ENCODE peak calls at places on chromosomes 7 and 10, in seven cellular contexts. One of them, this sample, is unnamed.

GRCh38 chr10:3031490-3031889 is 35.9 kb upstream of the PFKP start:
- DNase-seq in AG04450: no peak
- DNase-seq in kidney epithelial cell: no peak
- DNase-seq in osteocyte: no peak
- DNase-seq in endothelial cell of umbilical vein: no peak
- DNase-seq in fibroblast of pulmonary artery: no peak
- DNase-seq in GM13977: no peak
- DNase-seq in this sample: no peak

GRCh38 chr7:106425017-106425719 is 140.4 kb upstream of the NAMPT start:
- DNase-seq in fibroblast of pulmonary artery: peak
- DNase-seq in AG04450: peak
- DNase-seq in kidney epithelial cell: peak
- DNase-seq in endothelial cell of umbilical vein: peak
- DNase-seq in osteocyte: no peak
- DNase-seq in GM13977: peak
- DNase-seq in this sample: peak

GRCh38 chr10:125094826-125095225 is 65.5 kb downstream of the CTBP2 start:
- DNase-seq in AG04450: no peak
- DNase-seq in osteocyte: no peak
- DNase-seq in kidney epithelial cell: no peak
- DNase-seq in endothelial cell of umbilical vein: no peak
- DNase-seq in fibroblast of pulmonary artery: no peak
- DNase-seq in GM13977: no peak
- DNase-seq in this sample: no peak

GRCh38 chr10:56911906-56912480 is 550.9 kb upstream of the ZWINT start:
- DNase-seq in GM13977: no peak
- DNase-seq in AG04450: no peak
- DNase-seq in endothelial cell of umbilical vein: no peak
- DNase-seq in kidney epithelial cell: peak
- DNase-seq in fibroblast of pulmonary artery: no peak
- DNase-seq in osteocyte: no peak
- DNase-seq in this sample: no peak

GRCh38 chr10:37700886-37701780 is 156.3 kb downstream of the ZNF248 start:
- DNase-seq in osteocyte: peak
- DNase-seq in fibroblast of pulmonary artery: no peak
- DNase-seq in GM13977: no peak
- DNase-seq in AG04450: no peak
- DNase-seq in kidney epithelial cell: no peak
- DNase-seq in endothelial cell of umbilical vein: no peak
- DNase-seq in this sample: no peak

GRCh38 chr7:1939434-1940401 is 269.6 kb downstream of the ELFN1 start:
- DNase-seq in kidney epithelial cell: no peak
- DNase-seq in endothelial cell of umbilical vein: no peak
- DNase-seq in AG04450: no peak
- DNase-seq in osteocyte: no peak
- DNase-seq in fibroblast of pulmonary artery: no peak
- DNase-seq in GM13977: no peak
- DNase-seq in this sample: peak

GRCh38 chr10:25382029-25382810 is 207.4 kb downstream of the GPR158 start:
- DNase-seq in endothelial cell of umbilical vein: no peak
- DNase-seq in AG04450: no peak
- DNase-seq in osteocyte: no peak
- DNase-seq in GM13977: no peak
- DNase-seq in kidney epithelial cell: no peak
- DNase-seq in fibroblast of pulmonary artery: peak
- DNase-seq in this sample: no peak

GRCh38 chr10:110993024-110993693 is 73.8 kb downstream of the SHOC2 start:
- DNase-seq in AG04450: peak
- DNase-seq in kidney epithelial cell: peak
- DNase-seq in fibroblast of pulmonary artery: peak
- DNase-seq in osteocyte: no peak
- DNase-seq in GM13977: peak
- DNase-seq in endothelial cell of umbilical vein: no peak
- DNase-seq in this sample: no peak

GRCh38 chr10:112295853-112296830 is 12.9 kb downstream of the TECTB start:
- DNase-seq in GM13977: no peak
- DNase-seq in endothelial cell of umbilical vein: no peak
- DNase-seq in AG04450: no peak
- DNase-seq in kidney epithelial cell: no peak
- DNase-seq in osteocyte: no peak
- DNase-seq in fibroblast of pulmonary artery: no peak
- DNase-seq in this sample: no peak

GRCh38 chr7:136687693-136688322 is 180.6 kb upstream of the CHRM2 start:
- DNase-seq in osteocyte: no peak
- DNase-seq in endothelial cell of umbilical vein: peak
- DNase-seq in GM13977: peak
- DNase-seq in kidney epithelial cell: no peak
- DNase-seq in AG04450: peak
- DNase-seq in fibroblast of pulmonary artery: peak
- DNase-seq in this sample: peak

GRCh38 chr7:24752073-24752800 is 5.0 kb downstream of the GSDME start:
- DNase-seq in kidney epithelial cell: no peak
- DNase-seq in GM13977: no peak
- DNase-seq in osteocyte: no peak
- DNase-seq in fibroblast of pulmonary artery: no peak
- DNase-seq in endothelial cell of umbilical vein: no peak
- DNase-seq in AG04450: no peak
- DNase-seq in this sample: no peak

GRCh38 chr10:74094231-74094630 is 56.4 kb downstream of the AP3M1 start:
- DNase-seq in AG04450: no peak
- DNase-seq in endothelial cell of umbilical vein: no peak
- DNase-seq in GM13977: no peak
- DNase-seq in osteocyte: no peak
- DNase-seq in fibroblast of pulmonary artery: no peak
- DNase-seq in kidney epithelial cell: no peak
- DNase-seq in this sample: no peak

GRCh38 chr10:24759706-24760105 is 36.0 kb upstream of the ARHGAP21 start:
- DNase-seq in osteocyte: no peak
- DNase-seq in kidney epithelial cell: no peak
- DNase-seq in fibroblast of pulmonary artery: no peak
- DNase-seq in endothelial cell of umbilical vein: no peak
- DNase-seq in GM13977: no peak
- DNase-seq in AG04450: no peak
- DNase-seq in this sample: no peak

GRCh38 chr10:37495415-37495814 is 362.0 kb downstream of the ZNF248 start:
- DNase-seq in kidney epithelial cell: no peak
- DNase-seq in AG04450: no peak
- DNase-seq in GM13977: no peak
- DNase-seq in endothelial cell of umbilical vein: no peak
- DNase-seq in fibroblast of pulmonary artery: no peak
- DNase-seq in osteocyte: no peak
- DNase-seq in this sample: no peak

GRCh38 chr10:73625004-73625883 is 16.0 kb downstream of the MYOZ1 start:
- DNase-seq in fibroblast of pulmonary artery: peak
- DNase-seq in endothelial cell of umbilical vein: peak
- DNase-seq in GM13977: no peak
- DNase-seq in AG04450: no peak
- DNase-seq in kidney epithelial cell: no peak
- DNase-seq in osteocyte: no peak
- DNase-seq in this sample: peak

GRCh38 chr10:132784582-132785432 is 1.1 kb downstream of the NKX6-2 start:
- DNase-seq in kidney epithelial cell: no peak
- DNase-seq in AG04450: no peak
- DNase-seq in endothelial cell of umbilical vein: no peak
- DNase-seq in osteocyte: no peak
- DNase-seq in GM13977: no peak
- DNase-seq in fibroblast of pulmonary artery: no peak
- DNase-seq in this sample: no peak

GRCh38 chr10:96025566-96025965 is 17.8 kb upstream of the CCNJ start:
- DNase-seq in endothelial cell of umbilical vein: peak
- DNase-seq in fibroblast of pulmonary artery: peak
- DNase-seq in osteocyte: no peak
- DNase-seq in GM13977: no peak
- DNase-seq in AG04450: no peak
- DNase-seq in kidney epithelial cell: no peak
- DNase-seq in this sample: peak
- TF ChIP-seq CTCF in endothelial cell of umbilical vein: peak
- TF ChIP-seq CTCF in fibroblast of pulmonary artery: peak
- TF ChIP-seq CTCF in osteocyte: peak
- TF ChIP-seq CTCF in GM13977: peak
- TF ChIP-seq CTCF in AG04450: peak
- TF ChIP-seq CTCF in kidney epithelial cell: peak
- TF ChIP-seq CTCF in this sample: peak

GRCh38 chr7:93146036-93146435 is 2.1 kb downstream of the SAMD9L start:
- DNase-seq in kidney epithelial cell: no peak
- DNase-seq in osteocyte: no peak
- DNase-seq in AG04450: no peak
- DNase-seq in fibroblast of pulmonary artery: no peak
- DNase-seq in endothelial cell of umbilical vein: peak
- DNase-seq in GM13977: no peak
- DNase-seq in this sample: no peak

GRCh38 chr7:93148727-93149126 is 542 bp upstream of the SAMD9L start:
- DNase-seq in fibroblast of pulmonary artery: no peak
- DNase-seq in endothelial cell of umbilical vein: peak
- DNase-seq in kidney epithelial cell: no peak
- DNase-seq in GM13977: no peak
- DNase-seq in AG04450: no peak
- DNase-seq in osteocyte: no peak
- DNase-seq in this sample: no peak

GRCh38 chr7:93146465-93147127 is 1.6 kb downstream of the SAMD9L start:
- DNase-seq in fibroblast of pulmonary artery: no peak
- DNase-seq in GM13977: no peak
- DNase-seq in kidney epithelial cell: no peak
- DNase-seq in endothelial cell of umbilical vein: no peak
- DNase-seq in AG04450: no peak
- DNase-seq in osteocyte: no peak
- DNase-seq in this sample: no peak

GRCh38 chr7:93148135-93148534 is at the start of gene SAMD9L:
- DNase-seq in kidney epithelial cell: no peak
- DNase-seq in AG04450: no peak
- DNase-seq in endothelial cell of umbilical vein: peak
- DNase-seq in GM13977: peak
- DNase-seq in osteocyte: no peak
- DNase-seq in fibroblast of pulmonary artery: peak
- DNase-seq in this sample: peak

DNA sequence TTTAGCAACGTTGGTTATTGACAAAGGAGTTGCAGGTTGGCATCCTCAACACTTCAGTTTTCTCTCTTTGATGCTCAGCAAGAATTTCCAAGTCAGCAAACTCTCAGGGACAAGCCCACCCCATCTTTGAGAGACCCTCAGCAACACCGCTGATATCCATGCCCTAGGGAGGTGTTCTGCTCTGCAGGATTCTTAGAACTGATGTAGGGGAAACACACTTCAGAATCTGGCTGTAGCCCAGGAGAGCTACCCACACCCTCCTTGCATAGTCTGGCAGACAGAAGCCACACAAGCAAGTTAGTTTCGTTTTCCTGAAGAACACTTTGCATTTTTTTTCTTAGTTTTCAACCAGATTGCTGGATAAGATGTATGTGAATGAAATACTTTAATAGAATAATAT is 827 bp downstream of the SAMD9L start:
- DNase-seq in endothelial cell of umbilical vein: peak
- DNase-seq in GM13977: peak
- DNase-seq in kidney epithelial cell: no peak
- DNase-seq in osteocyte: no peak
- DNase-seq in AG04450: no peak
- DNase-seq in fibroblast of pulmonary artery: peak
- DNase-seq in this sample: peak
- TF ChIP-seq CTCF in endothelial cell of umbilical vein: no peak
- TF ChIP-seq CTCF in GM13977: no peak
- TF ChIP-seq CTCF in kidney epithelial cell: no peak
- TF ChIP-seq CTCF in osteocyte: no peak
- TF ChIP-seq CTCF in AG04450: no peak
- TF ChIP-seq CTCF in fibroblast of pulmonary artery: no peak
- TF ChIP-seq CTCF in this sample: no peak

DNA sequence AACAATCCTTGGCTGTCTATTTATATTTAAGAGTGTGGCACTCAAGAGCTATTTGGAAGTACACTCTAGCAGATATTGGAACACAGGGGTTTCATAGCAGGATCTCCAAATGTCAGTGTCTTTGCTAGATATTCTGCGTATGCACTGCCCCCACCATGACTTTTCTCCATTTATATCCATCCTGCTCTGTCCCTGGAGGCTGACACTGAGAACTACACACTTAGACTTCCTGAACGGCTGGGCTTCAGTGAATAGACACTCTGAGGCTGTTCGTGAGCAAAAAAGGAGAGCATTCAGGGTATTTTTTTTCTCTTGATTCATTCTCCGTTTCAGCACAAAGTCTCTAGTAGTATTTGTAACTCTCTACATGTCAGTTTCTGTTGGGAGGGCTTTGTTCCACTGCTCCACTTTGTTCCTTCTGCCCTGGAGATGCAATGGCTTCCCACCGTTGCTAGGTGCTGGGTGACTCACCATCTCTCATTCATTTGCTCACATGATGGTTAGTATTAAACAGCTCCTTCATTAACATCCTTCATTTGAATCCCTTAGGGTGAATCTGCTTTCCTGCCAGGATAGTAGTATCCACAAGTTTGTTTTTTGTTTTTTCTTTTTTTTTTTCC is 155.9 kb upstream of the SLC13A1 start:
- DNase-seq in fibroblast of pulmonary artery: peak
- DNase-seq in endothelial cell of umbilical vein: no peak
- DNase-seq in kidney epithelial cell: no peak
- DNase-seq in AG04450: no peak
- DNase-seq in GM13977: no peak
- DNase-seq in osteocyte: no peak
- DNase-seq in this sample: no peak
- TF ChIP-seq CTCF in fibroblast of pulmonary artery: peak
- TF ChIP-seq CTCF in endothelial cell of umbilical vein: no peak
- TF ChIP-seq CTCF in kidney epithelial cell: no peak
- TF ChIP-seq CTCF in AG04450: no peak
- TF ChIP-seq CTCF in GM13977: no peak
- TF ChIP-seq CTCF in osteocyte: peak
- TF ChIP-seq CTCF in this sample: no peak

GRCh38 chr10:118106426-118106825 is 59.7 kb upstream of the RAB11FIP2 start:
- DNase-seq in osteocyte: no peak
- DNase-seq in AG04450: no peak
- DNase-seq in fibroblast of pulmonary artery: peak
- DNase-seq in GM13977: peak
- DNase-seq in endothelial cell of umbilical vein: peak
- DNase-seq in kidney epithelial cell: no peak
- DNase-seq in this sample: peak
- TF ChIP-seq CTCF in osteocyte: peak
- TF ChIP-seq CTCF in AG04450: peak
- TF ChIP-seq CTCF in fibroblast of pulmonary artery: peak
- TF ChIP-seq CTCF in GM13977: peak
- TF ChIP-seq CTCF in endothelial cell of umbilical vein: peak
- TF ChIP-seq CTCF in kidney epithelial cell: peak
- TF ChIP-seq CTCF in this sample: peak